ENCODE peak calls at places on chromosomes 16 and 17, in six cellular contexts. One of them, this sample, is unnamed. For H3K4me1, the result is how much of the 10 kb centered on the place peaks cover.

GRCh38 chr16:58494981-58495860 is 4.7 kb upstream of the NDRG4 start:
- DNase-seq in GM23248: peak
- DNase-seq in thoracic aorta: peak
- DNase-seq in mesenchymal stem cell: peak
- DNase-seq in effector memory CD4-positive, alpha-beta T cell: peak
- DNase-seq in heart right ventricle: peak
- DNase-seq in this sample: peak

GRCh38 chr16:53043986-53044571 is 8.6 kb downstream of the CHD9NB start:
- DNase-seq in thoracic aorta: no peak
- DNase-seq in GM23248: no peak
- DNase-seq in effector memory CD4-positive, alpha-beta T cell: no peak
- DNase-seq in heart right ventricle: no peak
- DNase-seq in mesenchymal stem cell: no peak
- DNase-seq in this sample: no peak

GRCh38 chr17:81392909-81393654 is 2.2 kb upstream of the BAHCC1 start:
- DNase-seq in heart right ventricle: no peak
- DNase-seq in thoracic aorta: no peak
- DNase-seq in mesenchymal stem cell: no peak
- DNase-seq in effector memory CD4-positive, alpha-beta T cell: no peak
- DNase-seq in GM23248: peak
- DNase-seq in this sample: no peak

GRCh38 chr16:16012144-16012543 is 62.7 kb downstream of the ABCC1 start:
- DNase-seq in thoracic aorta: no peak
- DNase-seq in mesenchymal stem cell: no peak
- DNase-seq in effector memory CD4-positive, alpha-beta T cell: no peak
- DNase-seq in heart right ventricle: no peak
- DNase-seq in GM23248: no peak
- DNase-seq in this sample: no peak

GRCh38 chr16:50469744-50470301 is 78.4 kb upstream of the NKD1 start:
- DNase-seq in effector memory CD4-positive, alpha-beta T cell: no peak
- DNase-seq in heart right ventricle: peak
- DNase-seq in mesenchymal stem cell: no peak
- DNase-seq in thoracic aorta: no peak
- DNase-seq in GM23248: no peak
- DNase-seq in this sample: no peak

GRCh38 chr16:85249418-85249817 is 137.1 kb upstream of the CIBAR2 start:
- DNase-seq in GM23248: no peak
- DNase-seq in thoracic aorta: no peak
- DNase-seq in mesenchymal stem cell: no peak
- DNase-seq in heart right ventricle: no peak
- DNase-seq in effector memory CD4-positive, alpha-beta T cell: no peak
- DNase-seq in this sample: no peak

GRCh38 chr17:66829883-66830282 is 5.0 kb upstream of the CACNG5 start:
- DNase-seq in effector memory CD4-positive, alpha-beta T cell: no peak
- DNase-seq in heart right ventricle: no peak
- DNase-seq in thoracic aorta: no peak
- DNase-seq in GM23248: no peak
- DNase-seq in mesenchymal stem cell: no peak
- DNase-seq in this sample: no peak

GRCh38 chr16:53743149-53743566 is 39.2 kb downstream of the FTO start:
- DNase-seq in heart right ventricle: no peak
- DNase-seq in GM23248: peak
- DNase-seq in thoracic aorta: no peak
- DNase-seq in effector memory CD4-positive, alpha-beta T cell: no peak
- DNase-seq in mesenchymal stem cell: peak
- DNase-seq in this sample: no peak

GRCh38 chr17:17134051-17134951 is 71.8 kb downstream of the PLD6 start:
- DNase-seq in GM23248: no peak
- DNase-seq in mesenchymal stem cell: no peak
- DNase-seq in effector memory CD4-positive, alpha-beta T cell: no peak
- DNase-seq in thoracic aorta: no peak
- DNase-seq in heart right ventricle: no peak
- DNase-seq in this sample: no peak

GRCh38 chr17:82035488-82035887 is 2.0 kb downstream of the DCXR start:
- DNase-seq in GM23248: no peak
- DNase-seq in heart right ventricle: no peak
- DNase-seq in mesenchymal stem cell: no peak
- DNase-seq in thoracic aorta: no peak
- DNase-seq in effector memory CD4-positive, alpha-beta T cell: no peak
- DNase-seq in this sample: no peak

GRCh38 chr16:48492131-48492530 is 106.9 kb upstream of the SIAH1 start:
- DNase-seq in thoracic aorta: no peak
- DNase-seq in heart right ventricle: no peak
- DNase-seq in mesenchymal stem cell: peak
- DNase-seq in effector memory CD4-positive, alpha-beta T cell: no peak
- DNase-seq in GM23248: peak
- DNase-seq in this sample: no peak

GRCh38 chr17:81397314-81398169 is 2.3 kb downstream of the BAHCC1 start:
- DNase-seq in thoracic aorta: no peak
- DNase-seq in mesenchymal stem cell: peak
- DNase-seq in heart right ventricle: no peak
- DNase-seq in GM23248: peak
- DNase-seq in effector memory CD4-positive, alpha-beta T cell: no peak
- DNase-seq in this sample: no peak

GRCh38 chr17:72705905-72706395 is 386.5 kb downstream of the SLC39A11 start:
- DNase-seq in GM23248: no peak
- DNase-seq in effector memory CD4-positive, alpha-beta T cell: no peak
- DNase-seq in heart right ventricle: no peak
- DNase-seq in thoracic aorta: no peak
- DNase-seq in mesenchymal stem cell: no peak
- DNase-seq in this sample: no peak

GRCh38 chr17:76992911-76993310 is 124.7 kb downstream of the MGAT5B start:
- DNase-seq in effector memory CD4-positive, alpha-beta T cell: no peak
- DNase-seq in heart right ventricle: no peak
- DNase-seq in mesenchymal stem cell: no peak
- DNase-seq in GM23248: no peak
- DNase-seq in thoracic aorta: no peak
- DNase-seq in this sample: no peak

GRCh38 chr17:68719431-68719830 is 118.3 kb upstream of the FAM20A start:
- DNase-seq in effector memory CD4-positive, alpha-beta T cell: no peak
- DNase-seq in GM23248: peak
- DNase-seq in thoracic aorta: no peak
- DNase-seq in heart right ventricle: no peak
- DNase-seq in mesenchymal stem cell: no peak
- DNase-seq in this sample: no peak

GRCh38 chr16:12213180-12213579 is 236.6 kb downstream of the SNX29 start:
- DNase-seq in GM23248: no peak
- DNase-seq in effector memory CD4-positive, alpha-beta T cell: no peak
- DNase-seq in mesenchymal stem cell: no peak
- DNase-seq in heart right ventricle: no peak
- DNase-seq in thoracic aorta: no peak
- DNase-seq in this sample: no peak
- H3K4me1 ChIP-seq in GM23248: under half
- H3K4me1 ChIP-seq in effector memory CD4-positive, alpha-beta T cell: under half
- H3K4me1 ChIP-seq in mesenchymal stem cell: under half
- H3K4me1 ChIP-seq in heart right ventricle: under half
- H3K4me1 ChIP-seq in thoracic aorta: under half
- H3K4me1 ChIP-seq in this sample: under half

GRCh38 chr17:63832014-63832413 is 4.6 kb upstream of the FTSJ3 start:
- DNase-seq in heart right ventricle: no peak
- DNase-seq in thoracic aorta: no peak
- DNase-seq in GM23248: no peak
- DNase-seq in mesenchymal stem cell: no peak
- DNase-seq in effector memory CD4-positive, alpha-beta T cell: no peak
- DNase-seq in this sample: no peak
- H3K27ac ChIP-seq in heart right ventricle: no peak
- H3K27ac ChIP-seq in thoracic aorta: no peak
- H3K27ac ChIP-seq in GM23248: no peak
- H3K27ac ChIP-seq in mesenchymal stem cell: no peak
- H3K27ac ChIP-seq in effector memory CD4-positive, alpha-beta T cell: no peak
- H3K27ac ChIP-seq in this sample: peak

DNA sequence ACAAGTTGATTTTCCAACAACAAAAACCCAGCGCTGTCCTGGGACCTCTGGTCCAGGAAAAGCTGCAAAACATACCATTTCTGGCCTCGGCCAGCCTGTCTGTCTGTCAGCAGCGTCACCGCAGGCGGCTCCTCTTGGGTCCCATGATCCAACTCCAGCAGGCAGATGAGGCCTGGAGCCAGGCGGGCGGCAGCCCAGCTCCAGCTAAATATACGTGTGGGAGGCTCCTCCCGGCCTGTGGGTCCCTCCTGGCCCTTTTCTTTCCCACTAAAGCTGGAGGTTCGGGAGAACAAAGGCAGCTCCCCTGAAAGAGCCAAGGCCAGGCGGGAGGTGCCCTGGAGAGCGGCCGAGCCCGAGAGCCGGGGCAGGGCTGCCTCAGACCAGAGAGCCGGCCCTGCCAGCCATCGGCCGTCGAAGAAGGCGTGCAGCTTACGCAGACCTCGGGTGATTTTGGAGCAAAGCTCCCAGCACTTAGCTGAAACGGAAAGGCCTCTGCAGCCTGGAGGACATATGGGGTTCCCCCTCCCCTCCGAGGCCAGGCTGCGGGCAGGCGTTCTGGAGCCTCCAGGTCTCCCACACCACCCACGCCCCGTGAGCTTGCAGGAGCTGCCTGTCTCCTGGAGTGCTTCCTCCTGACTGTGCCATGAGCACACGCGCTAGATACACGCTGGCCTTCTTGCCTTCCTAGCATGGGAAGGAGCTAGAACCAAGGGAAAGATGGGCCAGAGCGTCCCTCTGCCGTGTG is 19.9 kb upstream of the JPH3 start:
- DNase-seq in thoracic aorta: peak
- DNase-seq in effector memory CD4-positive, alpha-beta T cell: no peak
- DNase-seq in mesenchymal stem cell: peak
- DNase-seq in GM23248: peak
- DNase-seq in heart right ventricle: peak
- DNase-seq in this sample: no peak
- H3K4me3 ChIP-seq in thoracic aorta: peak
- H3K4me3 ChIP-seq in effector memory CD4-positive, alpha-beta T cell: no peak
- H3K4me3 ChIP-seq in mesenchymal stem cell: peak
- H3K4me3 ChIP-seq in GM23248: peak
- H3K4me3 ChIP-seq in heart right ventricle: peak
- H3K4me3 ChIP-seq in this sample: no peak

DNA sequence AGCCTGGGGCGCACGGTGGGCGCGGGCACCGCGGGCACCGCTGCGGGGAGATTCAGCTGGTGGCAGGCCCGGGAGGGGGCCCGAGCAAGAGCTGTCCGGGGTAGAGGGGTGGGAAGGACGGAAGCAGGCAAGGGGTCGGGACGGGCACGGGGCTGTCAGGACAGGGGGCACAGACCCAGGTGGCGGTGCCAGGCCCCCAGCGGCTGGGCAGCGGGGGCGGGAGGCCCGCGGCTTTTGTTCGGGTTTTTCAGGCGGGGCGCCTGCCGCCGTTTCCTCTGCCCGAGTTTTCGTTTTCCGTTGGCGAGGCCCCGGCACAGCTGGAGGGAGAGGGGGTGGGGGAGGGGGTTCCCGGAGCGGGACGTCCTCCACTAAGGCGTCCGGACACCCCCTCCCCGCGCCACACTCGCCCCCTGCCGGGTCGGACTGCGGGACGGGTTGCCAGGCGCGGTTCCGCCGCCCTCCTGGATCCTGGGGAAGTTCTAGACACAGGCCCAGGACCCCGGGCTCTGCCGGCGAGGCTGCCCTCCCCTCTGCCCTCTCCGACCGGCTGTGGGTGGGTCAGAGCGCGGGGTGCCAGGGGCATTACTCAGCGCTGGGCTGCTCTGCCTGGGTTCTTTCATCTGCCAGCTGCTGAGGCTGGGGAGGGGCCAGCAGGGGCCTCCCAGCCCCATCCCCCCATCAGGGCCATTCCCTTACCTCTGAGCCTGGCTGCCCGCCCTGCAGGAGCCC is 543 bp downstream of the ARHGAP23 start:
- DNase-seq in thoracic aorta: no peak
- DNase-seq in GM23248: peak
- DNase-seq in mesenchymal stem cell: peak
- DNase-seq in effector memory CD4-positive, alpha-beta T cell: no peak
- DNase-seq in heart right ventricle: peak
- DNase-seq in this sample: no peak
- H3K4me1 ChIP-seq in thoracic aorta: under half
- H3K4me1 ChIP-seq in GM23248: under half
- H3K4me1 ChIP-seq in mesenchymal stem cell: half or more
- H3K4me1 ChIP-seq in effector memory CD4-positive, alpha-beta T cell: under half
- H3K4me1 ChIP-seq in heart right ventricle: under half
- H3K4me1 ChIP-seq in this sample: under half

GRCh38 chr16:67928147-67928546 is 3.5 kb downstream of the CTRL start:
- DNase-seq in thoracic aorta: no peak
- DNase-seq in mesenchymal stem cell: no peak
- DNase-seq in effector memory CD4-positive, alpha-beta T cell: no peak
- DNase-seq in GM23248: no peak
- DNase-seq in heart right ventricle: no peak
- DNase-seq in this sample: no peak

GRCh38 chr16:67927131-67927941 is 4.3 kb downstream of the CTRL start:
- DNase-seq in effector memory CD4-positive, alpha-beta T cell: no peak
- DNase-seq in GM23248: no peak
- DNase-seq in heart right ventricle: no peak
- DNase-seq in thoracic aorta: no peak
- DNase-seq in mesenchymal stem cell: no peak
- DNase-seq in this sample: no peak

GRCh38 chr16:67924140-67924906 is 7.3 kb downstream of the CTRL start:
- DNase-seq in effector memory CD4-positive, alpha-beta T cell: no peak
- DNase-seq in thoracic aorta: no peak
- DNase-seq in heart right ventricle: no peak
- DNase-seq in mesenchymal stem cell: no peak
- DNase-seq in GM23248: no peak
- DNase-seq in this sample: no peak

GRCh38 chr16:67928561-67929364 is 2.9 kb downstream of the CTRL start:
- DNase-seq in thoracic aorta: no peak
- DNase-seq in GM23248: peak
- DNase-seq in mesenchymal stem cell: peak
- DNase-seq in heart right ventricle: peak
- DNase-seq in effector memory CD4-positive, alpha-beta T cell: peak
- DNase-seq in this sample: peak

DNA sequence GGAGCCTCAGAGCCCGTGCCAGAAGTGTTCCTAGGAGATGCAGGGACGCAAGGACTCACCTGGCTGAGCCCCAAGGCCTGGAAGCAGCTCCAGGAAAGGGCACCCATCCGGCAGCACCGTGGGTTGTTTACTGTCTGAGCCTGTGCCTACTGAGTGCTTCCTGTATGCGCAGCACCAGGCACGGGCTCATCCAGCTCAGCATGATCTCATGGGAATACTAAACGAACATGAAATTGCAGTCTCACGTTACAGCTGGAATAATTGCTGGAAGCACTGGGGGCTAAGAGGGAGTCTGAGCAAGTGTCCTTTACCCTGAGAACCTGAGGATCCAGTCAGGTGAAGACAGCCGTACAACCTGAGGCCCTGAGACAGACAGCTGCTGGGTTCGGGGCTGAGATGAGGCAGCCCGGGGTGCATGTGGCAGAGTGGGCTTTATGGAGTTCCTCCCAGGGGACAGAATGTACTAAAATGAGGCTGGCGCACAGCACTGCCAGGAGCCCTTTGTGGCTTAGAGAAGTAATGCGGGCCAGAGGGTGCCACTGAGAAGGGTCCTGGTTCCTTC is 5.4 kb downstream of the CTRL start:
- DNase-seq in thoracic aorta: no peak
- DNase-seq in GM23248: no peak
- DNase-seq in effector memory CD4-positive, alpha-beta T cell: no peak
- DNase-seq in heart right ventricle: no peak
- DNase-seq in mesenchymal stem cell: no peak
- DNase-seq in this sample: no peak
- H3K27ac ChIP-seq in thoracic aorta: peak
- H3K27ac ChIP-seq in GM23248: no peak
- H3K27ac ChIP-seq in effector memory CD4-positive, alpha-beta T cell: no peak
- H3K27ac ChIP-seq in heart right ventricle: no peak
- H3K27ac ChIP-seq in mesenchymal stem cell: no peak
- H3K27ac ChIP-seq in this sample: no peak

This sample was measured in naive thymus-derived CD4-positive, alpha-beta T cell.